ENCODE peak calls at places on chromosomes 5 and 9, in nine cellular contexts. S is heart left ventricle; A is choroid plexus epithelial cell; H is CD8-positive, alpha-beta memory T cell; I is fibroblast of the aortic adventitia; K is esophagus muscularis mucosa; O is NT2/D1; G is right cardiac atrium; C is esophagus squamous epithelium. Z is an unnamed sample.
A peak's percentile ranks its signal among the peaks of the same experiment; 100 is the strongest.

GRCh38 chr5:15598294-15598902 is 98.4 kb downstream of the FBXL7 start:
- DNase-seq in H (no peak), O (peak; percentile 25), A (peak; percentile 47), S (no peak), K (no peak), C (no peak), G (no peak), I (peak; percentile 29), Z (no peak)

GRCh38 chr9:101146508-101146907 is 118.0 kb downstream of the PLPPR1 start:
- DNase-seq in H (no peak), S (no peak), C (no peak), G (no peak), I (no peak), A (no peak), K (no peak), O (no peak), Z (no peak)

GRCh38 chr5:120396186-120396585 is 67.9 kb upstream of the PRR16 start:
- DNase-seq in I (peak; percentile 39), H (no peak), S (no peak), O (no peak), G (no peak), C (no peak), K (no peak), A (peak; percentile 26), Z (no peak)

GRCh38 chr5:17852701-17853100 is 218.4 kb downstream of the TAF11L14 start:
- DNase-seq in G (no peak), C (no peak), O (no peak), H (no peak), K (no peak), S (no peak), A (no peak), I (no peak), Z (no peak)

GRCh38 chr9:112569186-112569585 is 82.6 kb downstream of the KIAA1958 start:
- DNase-seq in K (no peak), S (no peak), O (no peak), H (no peak), I (peak; percentile 80), G (no peak), C (no peak), A (peak; percentile 80), Z (no peak)

GRCh38 chr9:131500377-131500776 is 2.3 kb upstream of the POMT1 start:
- DNase-seq in C (no peak), G (no peak), A (no peak), S (no peak), K (no peak), O (no peak), I (no peak), H (peak; percentile 60), Z (no peak)

GRCh38 chr5:58628626-58629025 is 45.8 kb downstream of the RAB3C start:
- DNase-seq in I (no peak), S (no peak), A (no peak), H (no peak), O (no peak), K (no peak), C (no peak), G (no peak), Z (no peak)

GRCh38 chr5:133885566-133885965 is 82.9 kb downstream of the C5orf15 start:
- DNase-seq in G (no peak), A (no peak), C (no peak), H (no peak), I (no peak), S (no peak), K (no peak), O (no peak), Z (no peak)

GRCh38 chr5:20360243-20360642 is 372.2 kb upstream of the CDH18 start:
- DNase-seq in C (no peak), K (no peak), A (no peak), H (no peak), I (no peak), S (no peak), O (no peak), G (no peak), Z (no peak)

GRCh38 chr9:87194471-87194870 is 247.2 kb upstream of the GAS1 start:
- DNase-seq in S (no peak), K (no peak), A (peak; percentile 93), G (no peak), H (no peak), O (no peak), C (no peak), I (peak; percentile 79), Z (no peak)

GRCh38 chr5:137567226-137567625 is 68.1 kb upstream of the SPOCK1 start:
- DNase-seq in S (peak; percentile 47), H (no peak), O (no peak), I (no peak), G (no peak), K (peak; percentile 47), C (no peak), A (no peak), Z (peak; percentile 21)

GRCh38 chr5:167576928-167577327 is 714.5 kb upstream of the WWC1 start:
- DNase-seq in A (no peak), H (no peak), S (no peak), K (no peak), O (no peak), G (no peak), I (no peak), C (no peak), Z (no peak)

GRCh38 chr5:67581203-67581602 is 384.6 kb upstream of the CD180 start:
- DNase-seq in G (no peak), K (no peak), C (no peak), H (no peak), O (no peak), A (peak; percentile 18), S (no peak), I (peak; percentile 4), Z (no peak)

GRCh38 chr9:92100237-92100911 is 14.8 kb downstream of the SPTLC1 start:
- DNase-seq in H (no peak), I (peak; percentile 68), S (no peak), C (no peak), K (no peak), O (no peak), A (peak; percentile 87), G (no peak), Z (no peak)

GRCh38 chr5:1643651-1644392 is 120.1 kb upstream of the LPCAT1 start:
- DNase-seq in C (no peak), A (no peak), O (no peak), S (no peak), G (no peak), K (no peak), H (no peak), I (no peak), Z (no peak)

GRCh38 chr5:9624196-9624947 is 5.8 kb downstream of the TAS2R1 start:
- DNase-seq in H (no peak), K (no peak), S (no peak), I (peak; percentile 70), O (no peak), G (no peak), A (peak; percentile 22), C (no peak), Z (no peak)

GRCh38 chr9:75105841-75106240 is 17.5 kb downstream of the OSTF1 start:
- DNase-seq in H (no peak), C (no peak), K (no peak), O (no peak), A (peak; percentile 55), I (no peak), S (no peak), G (no peak), Z (no peak)

GRCh38 chr9:91676042-91676441 is 252.4 kb upstream of the NFIL3 start:
- DNase-seq in S (no peak), H (no peak), C (no peak), O (no peak), G (no peak), K (peak; percentile 68), I (no peak), A (no peak), Z (no peak)

GRCh38 chr5:63089147-63089546 is 510.5 kb downstream of the LRRC70 start:
- DNase-seq in C (no peak), S (no peak), A (no peak), K (no peak), O (no peak), I (no peak), G (no peak), H (no peak), Z (no peak)

GRCh38 chr9:137453643-137454081 is 5.5 kb downstream of the NSMF start:
- DNase-seq in C (no peak), H (peak; percentile 36), S (peak; percentile 79), A (peak; percentile 87), K (no peak), O (peak; percentile 75), G (peak; percentile 90), I (peak; percentile 68), Z (peak; percentile 70)
- H3K4me3 ChIP-seq in C (peak overlapping the region; percentile 61), H (no peak overlapping the region), S (no peak overlapping the region), A (peak overlapping the region; percentile 54), K (peak overlapping the region; percentile 56), O (peak overlapping the region; percentile 18), G (peak overlapping the region; percentile 23), I (no peak overlapping the region), Z (peak overlapping the region; percentile 32)

GRCh38 chr9:35067056-35067455 is 5.4 kb downstream of the VCP start:
- DNase-seq in C (no peak), K (no peak), A (no peak), G (no peak), O (no peak), S (no peak), I (no peak), H (no peak), Z (no peak)
- H3K4me3 ChIP-seq in C (no peak overlapping the region), K (no peak overlapping the region), A (no peak overlapping the region), G (no peak overlapping the region), O (no peak overlapping the region), S (no peak overlapping the region), I (no peak overlapping the region), H (no peak overlapping the region), Z (no peak overlapping the region)

GRCh38 chr5:66015296-66015960 is 89.1 kb downstream of the ERBIN start:
- DNase-seq in O (no peak), C (no peak), K (no peak), G (no peak), A (peak; percentile 13), I (peak; percentile 35), S (no peak), H (no peak), Z (no peak)

GRCh38 chr5:66013906-66014305 is 87.5 kb downstream of the ERBIN start:
- DNase-seq in O (no peak), K (no peak), I (no peak), A (no peak), H (no peak), C (no peak), G (no peak), S (no peak), Z (no peak)

GRCh38 chr5:66010476-66010875 is 84.1 kb downstream of the ERBIN start:
- DNase-seq in C (no peak), O (no peak), I (no peak), K (no peak), H (no peak), S (no peak), A (peak; percentile 26), G (no peak), Z (no peak)

GRCh38 chr5:66009277-66009676 is 82.9 kb downstream of the ERBIN start:
- DNase-seq in A (no peak), C (no peak), S (no peak), O (no peak), K (no peak), H (no peak), G (no peak), I (no peak), Z (no peak)

GRCh38 chr5:66012271-66012670 is 85.9 kb downstream of the ERBIN start:
- DNase-seq in K (no peak), G (no peak), A (no peak), C (no peak), H (no peak), S (no peak), O (no peak), I (no peak), Z (no peak)
- H3K4me3 ChIP-seq in K (no peak overlapping the region), G (no peak overlapping the region), A (no peak overlapping the region), C (no peak overlapping the region), H (no peak overlapping the region), S (no peak overlapping the region), O (no peak overlapping the region), I (no peak overlapping the region), Z (no peak overlapping the region)

GRCh38 chr5:27845248-27845647 is 806.9 kb upstream of the CDH9 start:
- DNase-seq in K (no peak), A (no peak), O (no peak), C (no peak), I (no peak), H (no peak), G (no peak), S (no peak), Z (no peak)
- H3K4me3 ChIP-seq in K (no peak overlapping the region), A (no peak overlapping the region), O (no peak overlapping the region), C (no peak overlapping the region), I (no peak overlapping the region), H (no peak overlapping the region), G (no peak overlapping the region), S (no peak overlapping the region), Z (no peak overlapping the region)

Z was measured in heart right ventricle.